ENCODE peak calls at places on chromosomes 5 and 9, in five cellular contexts. One of them, this sample, is unnamed.

GRCh38 chr5:179858241-179858585 is 404 bp downstream of the MRNIP start:
- DNase-seq in GM12878: peak; percentile 7
- DNase-seq in lower lobe of right lung: peak; percentile 57
- DNase-seq in A549: peak; percentile 52
- DNase-seq in progenitor cell of endocrine pancreas: no peak
- DNase-seq in this sample: peak; percentile 21

GRCh38 chr5:98209418-98209817 is 564.0 kb upstream of the RGMB start:
- DNase-seq in lower lobe of right lung: no peak
- DNase-seq in progenitor cell of endocrine pancreas: no peak
- DNase-seq in GM12878: no peak
- DNase-seq in A549: no peak
- DNase-seq in this sample: no peak

GRCh38 chr9:37859043-37859442 is 44.9 kb downstream of the SLC25A51 start:
- DNase-seq in GM12878: no peak
- DNase-seq in progenitor cell of endocrine pancreas: no peak
- DNase-seq in A549: peak; percentile 10
- DNase-seq in lower lobe of right lung: no peak
- DNase-seq in this sample: peak; percentile 10

GRCh38 chr9:133960568-133961129 is 31.5 kb downstream of the VAV2 start:
- DNase-seq in lower lobe of right lung: peak; percentile 73
- DNase-seq in A549: no peak
- DNase-seq in progenitor cell of endocrine pancreas: no peak
- DNase-seq in GM12878: no peak
- DNase-seq in this sample: peak; percentile 3

GRCh38 chr5:45521067-45521466 is 175.1 kb downstream of the HCN1 start:
- DNase-seq in lower lobe of right lung: no peak
- DNase-seq in GM12878: no peak
- DNase-seq in progenitor cell of endocrine pancreas: peak; percentile 28
- DNase-seq in A549: no peak
- DNase-seq in this sample: peak; percentile 3

GRCh38 chr5:179834120-179834519 is 13.4 kb downstream of the SQSTM1 start:
- DNase-seq in GM12878: no peak
- DNase-seq in A549: no peak
- DNase-seq in lower lobe of right lung: no peak
- DNase-seq in progenitor cell of endocrine pancreas: no peak
- DNase-seq in this sample: no peak

GRCh38 chr9:80410106-80410505 is 838.3 kb downstream of the TLE4 start:
- DNase-seq in A549: no peak
- DNase-seq in GM12878: no peak
- DNase-seq in lower lobe of right lung: no peak
- DNase-seq in progenitor cell of endocrine pancreas: no peak
- DNase-seq in this sample: no peak

GRCh38 chr9:20508242-20508641 is 114.1 kb downstream of the MLLT3 start:
- DNase-seq in lower lobe of right lung: no peak
- DNase-seq in progenitor cell of endocrine pancreas: no peak
- DNase-seq in GM12878: no peak
- DNase-seq in A549: no peak
- DNase-seq in this sample: no peak

GRCh38 chr9:114299286-114300152 is 23.4 kb upstream of the ORM1 start:
- DNase-seq in A549: no peak
- DNase-seq in progenitor cell of endocrine pancreas: no peak
- DNase-seq in GM12878: no peak
- DNase-seq in lower lobe of right lung: peak; percentile 26
- DNase-seq in this sample: no peak

GRCh38 chr5:168356592-168356991 is 65.1 kb downstream of the WWC1 start:
- DNase-seq in progenitor cell of endocrine pancreas: no peak
- DNase-seq in lower lobe of right lung: no peak
- DNase-seq in GM12878: no peak
- DNase-seq in A549: no peak
- DNase-seq in this sample: no peak

GRCh38 chr5:53378590-53379247 is 101.7 kb upstream of the FST start:
- DNase-seq in GM12878: no peak
- DNase-seq in lower lobe of right lung: no peak
- DNase-seq in A549: no peak
- DNase-seq in progenitor cell of endocrine pancreas: no peak
- DNase-seq in this sample: no peak

GRCh38 chr5:118088448-118088847 is 899.9 kb downstream of the DTWD2 start:
- DNase-seq in GM12878: no peak
- DNase-seq in progenitor cell of endocrine pancreas: no peak
- DNase-seq in A549: no peak
- DNase-seq in lower lobe of right lung: no peak
- DNase-seq in this sample: no peak

GRCh38 chr5:9512452-9512851 is 33.4 kb downstream of the SEMA5A start:
- DNase-seq in progenitor cell of endocrine pancreas: no peak
- DNase-seq in lower lobe of right lung: no peak
- DNase-seq in A549: no peak
- DNase-seq in GM12878: no peak
- DNase-seq in this sample: no peak

GRCh38 chr5:50445281-50445949 is 4.3 kb upstream of the EMB start:
- DNase-seq in GM12878: peak; percentile 62
- DNase-seq in A549: no peak
- DNase-seq in progenitor cell of endocrine pancreas: no peak
- DNase-seq in lower lobe of right lung: no peak
- DNase-seq in this sample: peak; percentile 71

GRCh38 chr5:84242286-84242685 is 142.4 kb downstream of the EDIL3 start:
- DNase-seq in lower lobe of right lung: no peak
- DNase-seq in progenitor cell of endocrine pancreas: no peak
- DNase-seq in A549: no peak
- DNase-seq in GM12878: no peak
- DNase-seq in this sample: no peak

GRCh38 chr9:107274096-107274495 is 9.0 kb upstream of the RAD23B start:
- DNase-seq in lower lobe of right lung: no peak
- DNase-seq in A549: no peak
- DNase-seq in GM12878: no peak
- DNase-seq in progenitor cell of endocrine pancreas: no peak
- DNase-seq in this sample: no peak

GRCh38 chr9:70549926-70550325 is 135.5 kb upstream of the KLF9 start:
- DNase-seq in GM12878: no peak
- DNase-seq in A549: no peak
- DNase-seq in lower lobe of right lung: no peak
- DNase-seq in progenitor cell of endocrine pancreas: no peak
- DNase-seq in this sample: no peak

GRCh38 chr9:109192732-109193361 is 25.8 kb upstream of the FRRS1L start:
- DNase-seq in A549: peak; percentile 22
- DNase-seq in lower lobe of right lung: no peak
- DNase-seq in progenitor cell of endocrine pancreas: peak; percentile 32
- DNase-seq in GM12878: no peak
- DNase-seq in this sample: no peak
- TF ChIP-seq CTCF in A549: peak; percentile 49
- TF ChIP-seq CTCF in lower lobe of right lung: peak; percentile 16
- TF ChIP-seq CTCF in progenitor cell of endocrine pancreas: peak; percentile 59
- TF ChIP-seq CTCF in GM12878: peak; percentile 35
- TF ChIP-seq CTCF in this sample: no peak

DNA sequence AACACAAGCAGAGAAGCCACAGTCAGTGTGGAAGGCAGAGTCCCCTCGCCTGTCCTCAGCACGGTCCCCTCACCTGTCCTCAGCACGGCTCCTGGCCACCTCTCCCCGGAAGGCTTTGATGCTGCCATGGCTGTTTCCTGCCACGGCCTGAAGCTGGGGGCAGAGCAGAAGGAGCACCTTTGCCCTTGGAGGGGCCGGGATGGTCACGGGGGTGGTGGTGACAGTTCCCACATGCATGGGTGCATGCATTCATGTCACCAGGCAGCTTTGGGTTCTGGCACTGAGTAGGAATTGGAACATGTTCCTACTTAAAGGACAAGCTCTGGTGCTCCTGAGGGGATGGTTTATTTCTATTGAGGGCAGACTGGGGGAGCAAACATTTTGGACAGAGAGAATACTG is 57.8 kb upstream of the PHYKPL start:
- DNase-seq in progenitor cell of endocrine pancreas: no peak
- DNase-seq in A549: no peak
- DNase-seq in lower lobe of right lung: peak; percentile 34
- DNase-seq in GM12878: no peak
- DNase-seq in this sample: no peak
- TF ChIP-seq CTCF in progenitor cell of endocrine pancreas: no peak
- TF ChIP-seq CTCF in A549: no peak
- TF ChIP-seq CTCF in lower lobe of right lung: no peak
- TF ChIP-seq CTCF in GM12878: no peak
- TF ChIP-seq CTCF in this sample: no peak

GRCh38 chr5:120327180-120327579 is 136.9 kb upstream of the PRR16 start:
- DNase-seq in progenitor cell of endocrine pancreas: no peak
- DNase-seq in GM12878: no peak
- DNase-seq in lower lobe of right lung: no peak
- DNase-seq in A549: no peak
- DNase-seq in this sample: no peak
- TF ChIP-seq CTCF in progenitor cell of endocrine pancreas: no peak
- TF ChIP-seq CTCF in GM12878: no peak
- TF ChIP-seq CTCF in lower lobe of right lung: no peak
- TF ChIP-seq CTCF in A549: no peak
- TF ChIP-seq CTCF in this sample: no peak

DNA sequence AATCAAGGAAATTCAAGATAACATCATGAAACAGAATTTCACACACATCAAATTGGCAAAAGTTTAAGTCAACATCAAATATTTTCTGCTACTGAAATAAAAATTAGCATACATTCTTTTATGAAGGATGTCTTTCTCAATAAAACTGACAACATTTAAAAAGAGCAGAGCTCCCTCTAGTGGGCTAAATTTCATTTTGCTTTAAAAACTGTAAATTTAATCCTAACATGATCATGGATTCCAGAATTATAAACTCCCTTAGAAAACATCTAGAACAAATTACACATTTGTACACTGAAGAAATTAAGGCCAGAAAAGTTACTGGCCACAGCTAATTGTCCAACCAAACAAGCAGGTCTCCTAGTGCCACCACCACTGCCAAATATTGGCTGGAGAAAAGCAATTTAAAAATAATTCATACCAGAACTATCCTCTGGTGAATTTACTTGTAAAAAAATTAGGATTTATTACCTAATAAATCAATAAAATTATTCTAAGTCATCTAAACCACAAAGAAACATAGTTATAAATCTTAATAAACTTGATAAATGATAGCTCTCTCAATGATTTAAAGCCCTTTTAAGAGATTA is 31.2 kb downstream of the DEPDC1B start:
- DNase-seq in progenitor cell of endocrine pancreas: no peak
- DNase-seq in A549: peak; percentile 15
- DNase-seq in GM12878: no peak
- DNase-seq in lower lobe of right lung: no peak
- DNase-seq in this sample: no peak
- TF ChIP-seq CTCF in progenitor cell of endocrine pancreas: peak; percentile 83
- TF ChIP-seq CTCF in A549: peak; percentile 83
- TF ChIP-seq CTCF in GM12878: peak; percentile 46
- TF ChIP-seq CTCF in lower lobe of right lung: peak; percentile 58
- TF ChIP-seq CTCF in this sample: no peak

DNA sequence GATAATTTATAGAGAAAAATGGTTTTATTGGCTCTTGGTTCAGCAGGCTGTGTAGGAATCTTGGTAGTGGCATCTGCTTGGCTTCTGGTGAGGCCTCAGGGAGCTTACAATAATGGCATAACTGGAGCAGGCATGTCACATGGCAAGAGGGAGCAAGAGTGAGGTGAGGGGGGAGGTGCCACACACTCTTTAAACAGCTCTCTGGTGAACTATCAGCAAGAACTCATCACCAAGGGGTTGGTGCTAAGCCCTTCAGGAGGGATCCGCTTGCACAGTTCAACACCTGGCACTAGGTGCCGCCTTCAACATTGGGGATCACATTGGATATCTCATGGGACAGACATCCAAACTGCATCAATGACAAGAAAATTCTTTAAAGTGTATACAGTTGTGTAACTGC is 10.5 kb downstream of the GPBP1 start:
- DNase-seq in progenitor cell of endocrine pancreas: no peak
- DNase-seq in A549: no peak
- DNase-seq in lower lobe of right lung: no peak
- DNase-seq in GM12878: no peak
- DNase-seq in this sample: no peak
- TF ChIP-seq CTCF in progenitor cell of endocrine pancreas: no peak
- TF ChIP-seq CTCF in A549: no peak
- TF ChIP-seq CTCF in lower lobe of right lung: no peak
- TF ChIP-seq CTCF in GM12878: no peak
- TF ChIP-seq CTCF in this sample: no peak

DNA sequence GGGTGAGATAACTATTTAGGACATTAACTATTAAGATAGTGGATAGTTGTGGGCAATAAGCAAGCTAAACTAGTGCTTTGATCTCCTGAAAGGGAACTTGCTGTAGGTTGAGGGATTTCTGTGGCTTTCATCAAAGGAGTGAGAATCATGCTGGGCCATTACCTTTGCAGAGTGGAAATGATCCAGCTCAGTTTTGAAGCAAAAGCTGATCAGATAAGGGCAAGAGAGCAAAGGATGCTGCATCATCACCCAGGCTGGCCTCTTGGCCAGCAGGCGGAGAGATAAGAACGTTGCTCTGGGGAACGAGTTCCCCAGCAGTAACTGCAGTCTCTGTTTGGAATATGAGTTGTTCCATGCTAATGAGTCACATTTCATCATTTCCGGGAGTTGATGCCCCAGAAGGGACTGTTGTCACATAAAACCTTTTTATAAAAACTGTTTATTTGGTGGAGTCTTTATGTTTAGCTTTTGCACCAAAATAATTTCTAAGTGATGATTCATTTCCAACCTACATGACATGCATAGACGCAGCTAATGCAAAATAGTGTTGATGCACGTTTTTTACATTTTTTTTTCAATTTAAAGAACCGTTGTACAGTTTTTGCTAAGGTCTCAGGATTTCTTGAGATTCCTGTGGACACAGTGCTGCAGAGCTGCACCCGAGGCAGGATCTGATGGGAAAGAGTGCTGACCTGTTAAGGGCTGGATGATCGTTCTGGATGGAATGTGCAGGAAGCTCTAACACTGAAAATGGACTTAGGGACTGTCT is 99.3 kb downstream of the ACTBL2 start:
- DNase-seq in progenitor cell of endocrine pancreas: no peak
- DNase-seq in A549: peak; percentile 85
- DNase-seq in lower lobe of right lung: no peak
- DNase-seq in GM12878: no peak
- DNase-seq in this sample: no peak
- TF ChIP-seq CTCF in progenitor cell of endocrine pancreas: no peak
- TF ChIP-seq CTCF in A549: peak; percentile 27
- TF ChIP-seq CTCF in lower lobe of right lung: no peak
- TF ChIP-seq CTCF in GM12878: no peak
- TF ChIP-seq CTCF in this sample: no peak

GRCh38 chr5:93088566-93088965 is 492.5 kb downstream of the NR2F1-AS1 start:
- DNase-seq in lower lobe of right lung: no peak
- DNase-seq in A549: no peak
- DNase-seq in progenitor cell of endocrine pancreas: no peak
- DNase-seq in GM12878: no peak
- DNase-seq in this sample: no peak

GRCh38 chr5:93090698-93091097 is 490.3 kb downstream of the NR2F1-AS1 start:
- DNase-seq in progenitor cell of endocrine pancreas: no peak
- DNase-seq in GM12878: no peak
- DNase-seq in A549: no peak
- DNase-seq in lower lobe of right lung: no peak
- DNase-seq in this sample: no peak

GRCh38 chr5:93088997-93089396 is 492.0 kb downstream of the NR2F1-AS1 start:
- DNase-seq in A549: no peak
- DNase-seq in GM12878: no peak
- DNase-seq in progenitor cell of endocrine pancreas: no peak
- DNase-seq in lower lobe of right lung: no peak
- DNase-seq in this sample: no peak

GRCh38 chr5:93096561-93096960 is 484.5 kb downstream of the NR2F1-AS1 start:
- DNase-seq in progenitor cell of endocrine pancreas: no peak
- DNase-seq in A549: no peak
- DNase-seq in GM12878: no peak
- DNase-seq in lower lobe of right lung: no peak
- DNase-seq in this sample: no peak

GRCh38 chr5:93092349-93093105 is 488.5 kb downstream of the NR2F1-AS1 start:
- DNase-seq in lower lobe of right lung: no peak
- DNase-seq in progenitor cell of endocrine pancreas: no peak
- DNase-seq in A549: no peak
- DNase-seq in GM12878: no peak
- DNase-seq in this sample: no peak
- TF ChIP-seq CTCF in lower lobe of right lung: no peak
- TF ChIP-seq CTCF in progenitor cell of endocrine pancreas: no peak
- TF ChIP-seq CTCF in A549: peak; percentile 46
- TF ChIP-seq CTCF in GM12878: no peak
- TF ChIP-seq CTCF in this sample: no peak